ENCODE peak calls at places on chromosomes 5 and 9, in six cellular contexts. D is DND-41, W is brain microvascular endothelial cell, N is GM12878, R is GM10248, T is progenitor cell of endocrine pancreas. Z is an unnamed sample.

GRCh38 chr9:36401897-36402480 is 1.9 kb upstream of the RNF38 start:
- DNase-seq in D (no peak), N (no peak), W (no peak), R (no peak), T (no peak), Z (no peak)

GRCh38 chr9:22147818-22148573 is 138.9 kb upstream of the CDKN2B start:
- DNase-seq in R (no peak), D (no peak), W (peak; percentile 98), N (no peak), T (no peak), Z (no peak)

GRCh38 chr9:34204011-34204635 is 25.3 kb downstream of the UBAP1 start:
- DNase-seq in T (no peak), R (no peak), N (no peak), D (no peak), W (no peak), Z (no peak)

GRCh38 chr5:98206566-98206965 is 566.9 kb upstream of the RGMB start:
- DNase-seq in D (no peak), R (no peak), W (no peak), T (no peak), N (no peak), Z (no peak)

GRCh38 chr9:98520221-98520920 is 188.4 kb downstream of the GABBR2 start:
- DNase-seq in T (no peak), R (no peak), N (no peak), W (no peak), D (no peak), Z (no peak)

GRCh38 chr9:133421615-133422542 is at the start of gene ADAMTS13:
- DNase-seq in N (peak; percentile 72), R (peak; percentile 74), T (no peak), D (no peak), W (no peak), Z (no peak)

GRCh38 chr5:27412379-27412778 is 374.0 kb upstream of the CDH9 start:
- DNase-seq in W (no peak), D (no peak), N (no peak), T (no peak), R (no peak), Z (no peak)

GRCh38 chr5:43042176-43042625 is 2.1 kb upstream of the ANXA2R start:
- DNase-seq in R (peak; percentile 71), D (peak; percentile 87), T (no peak), N (no peak), W (peak; percentile 66), Z (peak; percentile 82)

GRCh38 chr9:116271307-116271706 is 117.7 kb downstream of the PAPPA start:
- DNase-seq in N (no peak), D (no peak), W (no peak), R (no peak), T (no peak), Z (no peak)

GRCh38 chr5:154508114-154508513 is 30.1 kb upstream of the HAND1 start:
- DNase-seq in D (no peak), R (no peak), T (no peak), N (no peak), W (no peak), Z (no peak)

GRCh38 chr5:134958755-134959154 is 9.0 kb upstream of the CATSPER3 start:
- DNase-seq in N (no peak), R (no peak), D (no peak), W (no peak), T (no peak), Z (no peak)

GRCh38 chr9:23245067-23245466 is 581.0 kb downstream of the ELAVL2 start:
- DNase-seq in T (no peak), D (no peak), N (no peak), R (no peak), W (no peak), Z (no peak)

GRCh38 chr5:142053434-142054253 is 40.8 kb upstream of the GNPDA1 start:
- DNase-seq in R (no peak), N (no peak), T (no peak), D (no peak), W (peak; percentile 38), Z (no peak)

GRCh38 chr5:116858705-116859333 is 284.2 kb upstream of the SEMA6A start:
- DNase-seq in N (no peak), R (no peak), T (no peak), W (no peak), D (no peak), Z (no peak)

GRCh38 chr9:136609160-136609475 is 53.6 kb upstream of the EGFL7 start:
- DNase-seq in N (no peak), W (no peak), D (no peak), R (no peak), T (no peak), Z (no peak)

GRCh38 chr5:112684737-112685136 is 52.9 kb upstream of the APC start:
- DNase-seq in T (no peak), D (no peak), R (no peak), W (peak; percentile 57), N (no peak), Z (no peak)

GRCh38 chr5:9392625-9393024 is 153.2 kb downstream of the SEMA5A start:
- DNase-seq in N (no peak), W (no peak), D (no peak), R (no peak), T (no peak), Z (no peak)

GRCh38 chr9:3875371-3876132 is 349.8 kb upstream of the RFX3 start:
- DNase-seq in D (no peak), T (no peak), R (no peak), W (peak; percentile 92), N (no peak), Z (no peak)

GRCh38 chr9:124266139-124266825 is 8.5 kb downstream of the NEK6 start:
- DNase-seq in W (no peak), N (no peak), T (no peak), R (no peak), D (no peak), Z (no peak)

GRCh38 chr9:108416321-108416720 is 439.5 kb downstream of the ACTL7B start:
- DNase-seq in R (no peak), W (no peak), D (no peak), T (no peak), N (no peak), Z (no peak)

GRCh38 chr5:150164640-150165039 is 1.9 kb upstream of the CDX1 start:
- DNase-seq in D (no peak), R (no peak), W (no peak), N (no peak), T (no peak), Z (no peak)

GRCh38 chr5:33180900-33181299 is 259.9 kb upstream of the TARS1 start:
- DNase-seq in N (no peak), R (no peak), W (peak; percentile 36), T (no peak), D (no peak), Z (no peak)

GRCh38 chr5:33188089-33188488 is 252.7 kb upstream of the TARS1 start:
- DNase-seq in N (no peak), W (no peak), T (no peak), R (no peak), D (no peak), Z (no peak)

DNA sequence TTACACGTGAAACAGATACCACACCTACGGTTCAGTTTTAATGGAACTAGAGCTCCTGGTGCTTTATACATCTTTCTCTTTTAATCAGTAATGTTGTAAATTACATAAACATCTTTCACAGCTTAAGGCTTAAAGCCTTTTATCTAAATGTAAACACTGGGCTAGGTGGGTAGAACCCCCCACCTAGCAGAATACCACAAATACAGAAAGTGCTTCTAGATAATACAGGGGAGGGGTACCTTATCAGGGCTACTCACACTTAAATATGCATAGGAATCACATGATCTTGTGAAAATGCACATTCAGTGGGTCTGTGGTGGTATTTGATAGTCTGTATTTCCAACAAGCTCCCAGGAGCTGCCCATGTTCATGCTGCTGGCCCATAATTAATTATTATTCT is 256.4 kb upstream of the TARS1 start:
- DNase-seq in W (no peak), R (no peak), D (no peak), N (no peak), T (no peak), Z (no peak)
- TF ChIP-seq CTCF in W (no peak), R (no peak), D (no peak), N (no peak), T (no peak), Z (no peak)

DNA sequence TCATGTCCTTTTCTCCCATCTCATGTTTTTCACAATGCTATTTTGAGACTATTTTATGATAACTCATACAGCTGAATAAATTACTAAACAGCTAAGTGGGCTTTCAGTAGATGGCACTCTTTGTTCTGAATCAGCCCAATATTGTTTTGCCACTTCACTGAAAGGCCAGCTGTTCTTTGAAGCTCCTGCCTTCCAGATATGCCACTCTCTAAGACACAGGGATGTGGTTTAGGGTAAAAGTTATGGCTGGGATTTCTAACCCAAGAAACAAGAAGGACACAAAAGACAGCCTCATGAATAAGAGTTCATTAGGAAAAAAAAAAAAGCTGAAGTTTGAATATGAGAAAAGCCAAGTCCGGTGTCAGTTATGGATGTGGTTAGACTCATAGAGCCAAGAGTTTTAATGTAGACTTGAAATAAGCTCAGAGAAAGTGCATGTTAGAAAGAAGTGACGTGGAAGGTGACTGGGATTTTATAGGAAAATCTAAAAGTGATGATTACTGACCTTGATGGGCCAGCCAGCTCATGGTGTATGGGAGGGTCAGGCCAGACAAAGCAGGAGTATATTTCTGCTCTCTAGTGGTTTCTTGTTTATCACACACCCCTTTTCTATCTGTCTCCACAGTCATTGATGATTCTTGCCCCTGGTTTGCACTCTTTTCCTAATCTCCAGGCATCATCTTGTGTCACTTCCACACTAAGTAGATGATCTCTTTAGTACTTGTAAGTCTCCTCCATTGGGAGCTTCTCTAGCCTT is 488.5 kb downstream of the NR2F1-AS1 start:
- DNase-seq in W (peak; percentile 30), D (no peak), N (no peak), R (no peak), T (no peak), Z (no peak)
- TF ChIP-seq CTCF in W (peak; percentile 56), D (no peak), N (no peak), R (no peak), T (no peak), Z (no peak)

DNA sequence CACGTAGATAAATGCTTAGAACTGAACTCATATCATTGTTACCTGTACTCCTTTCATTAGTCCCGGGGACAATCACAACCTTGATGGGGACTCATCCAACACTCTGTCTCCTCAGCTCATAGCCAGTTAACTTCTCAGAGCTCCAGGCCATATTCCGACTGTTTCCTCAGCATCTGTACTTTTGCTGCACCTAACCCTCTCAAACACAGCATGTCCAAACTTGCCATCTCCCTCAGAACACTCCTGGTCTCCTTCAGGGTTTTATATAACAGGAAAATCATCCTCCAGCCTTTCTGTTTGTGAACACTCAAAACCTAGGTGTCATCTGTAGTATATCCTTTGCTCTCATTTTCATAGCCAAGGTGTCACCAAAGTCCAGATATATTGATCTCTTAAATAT is 150.5 kb downstream of the CDH6 start:
- DNase-seq in T (no peak), D (no peak), R (no peak), N (no peak), W (no peak), Z (no peak)
- TF ChIP-seq CTCF in T (no peak), D (no peak), R (no peak), N (no peak), W (no peak), Z (no peak)

GRCh38 chr9:2821855-2822254 is 22.0 kb downstream of the PUM3 start:
- DNase-seq in N (no peak), R (no peak), W (no peak), D (no peak), T (no peak), Z (no peak)

GRCh38 chr9:2824054-2824453 is 19.8 kb downstream of the PUM3 start:
- DNase-seq in R (no peak), T (no peak), W (no peak), N (no peak), D (no peak), Z (no peak)

GRCh38 chr9:2826291-2826690 is 17.6 kb downstream of the PUM3 start:
- DNase-seq in T (no peak), N (no peak), W (no peak), R (no peak), D (no peak), Z (no peak)

GRCh38 chr9:2819165-2819564 is 24.7 kb downstream of the PUM3 start:
- DNase-seq in N (no peak), W (no peak), D (no peak), T (no peak), R (no peak), Z (no peak)

GRCh38 chr9:2824564-2824963 is 19.3 kb downstream of the PUM3 start:
- DNase-seq in N (no peak), D (peak; percentile 21), T (no peak), R (no peak), W (no peak), Z (no peak)
- TF ChIP-seq CTCF in N (no peak), D (peak; percentile 44), T (peak; percentile 47), R (no peak), W (peak; percentile 55), Z (no peak)

Z was measured in natural killer cell.